ENCODE peak calls at places on chromosome X, in six cellular contexts. W is heart left ventricle, O is AG09319, E is ascending aorta, J is tibial artery, I is cardiac muscle cell. M is an unnamed sample.

GRCh38 chrX:3295731-3296130 is 50.7 kb downstream of the MXRA5 start:
- DNase-seq in W (no peak), I (no peak), J (no peak), O (no peak), E (no peak), M (no peak)

GRCh38 chrX:71671043-71671829 is 3.9 kb downstream of the LOC101059915 start:
- DNase-seq in O (no peak), W (peak), I (no peak), J (no peak), E (no peak), M (no peak)

GRCh38 chrX:10492250-10492649 is 128.1 kb downstream of the MID1 start:
- DNase-seq in E (no peak), O (no peak), W (no peak), J (no peak), I (no peak), M (no peak)

GRCh38 chrX:100413231-100413630 is 3.2 kb upstream of the PCDH19 start:
- DNase-seq in O (peak), E (no peak), J (no peak), I (peak), W (no peak), M (peak)

GRCh38 chrX:43140546-43140945 is 362.6 kb upstream of the PPP1R2C start:
- DNase-seq in O (no peak), W (no peak), J (no peak), E (no peak), I (no peak), M (no peak)

GRCh38 chrX:130746709-130747347 is 156.2 kb downstream of the ENOX2 start:
- DNase-seq in E (no peak), W (no peak), J (no peak), I (peak), O (no peak), M (no peak)

GRCh38 chrX:150581093-150581775 is 12.8 kb downstream of the MTM1 start:
- DNase-seq in O (no peak), I (peak), W (no peak), J (no peak), E (no peak), M (no peak)

GRCh38 chrX:49060914-49061313 is 2.1 kb downstream of the CCDC120 start:
- DNase-seq in W (no peak), O (no peak), E (no peak), J (no peak), I (no peak), M (no peak)

GRCh38 chrX:13955095-13955647 is 74.5 kb downstream of the GEMIN8 start:
- DNase-seq in J (no peak), O (no peak), E (no peak), W (no peak), I (no peak), M (no peak)

GRCh38 chrX:150517303-150517896 is 51.0 kb upstream of the MTM1 start:
- DNase-seq in E (no peak), J (no peak), W (no peak), O (no peak), I (peak), M (no peak)

GRCh38 chrX:119693996-119694451 is 1.1 kb upstream of the SEPTIN6 start:
- DNase-seq in W (peak), E (no peak), I (no peak), J (no peak), O (no peak), M (peak)

GRCh38 chrX:112784692-112785091 is 55.9 kb downstream of the AMOT start:
- DNase-seq in O (no peak), J (no peak), W (no peak), E (no peak), I (no peak), M (no peak)

GRCh38 chrX:130896816-130897508 is 6.0 kb downstream of the ENOX2 start:
- DNase-seq in J (no peak), E (no peak), I (peak), W (no peak), O (no peak), M (no peak)

GRCh38 chrX:49992809-49993208 is 70.4 kb downstream of the CLCN5 start:
- DNase-seq in I (no peak), J (no peak), E (no peak), W (no peak), O (no peak), M (no peak)

GRCh38 chrX:18377802-18378201 is 23.3 kb upstream of the SCML2 start:
- DNase-seq in O (no peak), E (no peak), I (peak), W (no peak), J (no peak), M (peak)

DNA sequence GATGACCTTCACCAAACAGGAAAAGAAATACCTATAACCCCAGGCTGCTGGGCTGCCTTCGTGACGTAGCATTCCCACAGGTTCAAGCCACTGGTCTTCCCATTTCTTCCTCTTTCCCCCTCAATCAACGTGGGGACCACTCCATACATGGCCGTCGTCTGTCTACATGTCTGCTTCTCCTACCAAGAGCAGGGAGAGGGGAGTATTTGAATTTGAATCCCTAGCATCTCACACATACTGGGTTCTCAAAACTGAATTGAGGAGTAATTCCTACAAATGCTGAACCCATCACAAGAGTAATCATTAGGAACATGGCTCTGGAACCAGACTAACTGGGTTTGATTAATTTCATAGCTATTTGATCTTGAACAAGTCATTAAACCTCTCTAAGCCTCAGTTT is 17.3 kb downstream of the GPC3 start:
- DNase-seq in J (no peak), W (no peak), E (no peak), O (no peak), I (no peak), M (no peak)
- TF ChIP-seq CTCF in J (no peak), W (no peak), E (no peak), O (no peak), I (no peak), M (no peak)

GRCh38 chrX:83416273-83416672 is 91.8 kb upstream of the POU3F4 start:
- DNase-seq in J (no peak), I (no peak), W (no peak), O (no peak), E (no peak), M (no peak)
- TF ChIP-seq CTCF in J (no peak), I (no peak), W (no peak), O (no peak), E (no peak), M (peak)

GRCh38 chrX:137926090-137926489 is 360.2 kb downstream of the ZIC3 start:
- DNase-seq in E (no peak), W (no peak), O (no peak), J (no peak), I (no peak), M (no peak)
- TF ChIP-seq CTCF in E (no peak), W (no peak), O (no peak), J (no peak), I (no peak), M (peak)

GRCh38 chrX:37302569-37302968 is 46.6 kb upstream of the PRRG1 start:
- DNase-seq in J (no peak), W (no peak), E (no peak), I (peak), O (peak), M (no peak)
- TF ChIP-seq CTCF in J (no peak), W (peak), E (no peak), I (peak), O (peak), M (no peak)

DNA sequence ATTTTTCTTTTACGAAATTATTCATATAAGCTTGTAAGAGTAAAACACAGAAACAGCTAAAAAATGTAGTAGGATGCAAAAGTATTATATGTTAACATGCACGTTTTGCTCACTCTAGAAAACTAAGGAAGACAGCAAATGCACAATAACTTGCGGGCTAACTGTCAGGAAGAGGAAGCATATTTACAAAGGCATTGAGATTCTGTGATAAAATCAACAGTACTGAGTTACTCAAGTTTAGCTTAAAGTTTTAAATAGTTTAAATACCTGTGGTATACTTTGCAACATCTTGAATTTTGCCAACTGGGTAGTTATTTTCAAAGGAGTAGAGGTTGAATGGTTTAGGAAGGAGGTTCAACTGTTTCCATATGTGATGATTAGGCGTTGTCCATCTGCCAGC is 37.0 kb downstream of the SH2D1A start:
- DNase-seq in W (no peak), E (no peak), O (no peak), J (no peak), I (no peak), M (no peak)
- TF ChIP-seq CTCF in W (no peak), E (no peak), O (no peak), J (no peak), I (no peak), M (no peak)

GRCh38 chrX:106751407-106751806 is 24.9 kb downstream of the RNF128 start:
- DNase-seq in W (no peak), E (no peak), O (no peak), J (no peak), I (no peak), M (no peak)

GRCh38 chrX:106748377-106748776 is 21.9 kb downstream of the RNF128 start:
- DNase-seq in W (no peak), O (no peak), E (no peak), I (no peak), J (no peak), M (no peak)

GRCh38 chrX:106752101-106752678 is 25.7 kb downstream of the RNF128 start:
- DNase-seq in I (peak), J (no peak), O (no peak), W (no peak), E (no peak), M (no peak)
- TF ChIP-seq CTCF in I (no peak), J (no peak), O (peak), W (no peak), E (no peak), M (no peak)

DNA sequence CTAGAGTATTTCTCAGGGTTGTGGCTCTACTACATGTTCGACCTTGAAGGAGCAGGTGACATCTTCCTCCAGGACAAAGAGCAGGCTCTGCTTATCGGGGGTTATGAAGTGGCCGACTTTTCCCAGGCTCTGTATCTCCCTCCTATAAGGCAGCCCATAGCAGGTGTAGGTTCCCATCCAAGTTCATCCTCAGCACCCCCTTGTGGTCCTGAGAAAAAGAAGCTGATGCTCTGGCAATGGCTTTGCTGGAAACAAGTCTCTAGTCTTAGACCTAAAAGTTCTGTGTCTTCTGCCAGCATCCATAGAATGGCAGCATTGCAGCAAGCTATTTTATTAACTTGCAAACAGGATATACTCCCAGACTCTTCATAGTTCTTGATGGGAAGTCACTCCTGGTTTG is 836.6 kb upstream of the PRKX start:
- DNase-seq in E (no peak), J (no peak), O (no peak), I (no peak), W (no peak), M (no peak)
- TF ChIP-seq CTCF in E (no peak), J (no peak), O (no peak), I (no peak), W (no peak), M (no peak)

DNA sequence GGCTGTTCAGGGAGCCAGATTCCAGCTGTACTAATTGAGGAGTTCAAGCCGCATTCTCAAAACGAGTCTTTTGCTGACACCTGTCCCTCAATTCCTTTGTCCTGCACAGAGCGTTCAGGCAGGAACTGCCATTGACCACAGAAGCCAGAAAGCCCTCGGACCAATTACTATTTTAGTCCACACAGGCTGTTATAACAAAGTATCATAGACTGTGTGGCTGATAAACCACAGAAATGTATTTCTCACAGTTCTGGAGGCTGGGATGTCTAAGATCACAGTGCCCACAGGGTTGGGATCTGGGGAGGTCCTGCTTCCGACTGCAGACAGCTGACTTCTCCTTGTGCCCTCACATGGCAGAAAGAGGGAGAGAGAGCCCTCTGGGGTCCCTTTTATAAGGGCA is 119.8 kb upstream of the ATP6AP2 start:
- DNase-seq in I (no peak), J (no peak), W (no peak), O (no peak), E (no peak), M (no peak)
- TF ChIP-seq CTCF in I (no peak), J (no peak), W (no peak), O (no peak), E (no peak), M (no peak)